ENCODE peak calls at places on chromosomes 16 and 17, in six cellular contexts. C, N, J, I, U and G are unnamed samples.

GRCh38 chr16:12098429-12099310 is 122.1 kb downstream of the SNX29 start:
- DNase-seq in N (no peak), I (no peak), J (no peak), U (no peak), C (no peak), G (no peak)

GRCh38 chr17:44095647-44096496 is 25.3 kb downstream of the G6PC3 start:
- DNase-seq in I (peak; percentile 72), U (no peak), C (peak; percentile 75), N (peak; percentile 88), J (no peak), G (no peak)

GRCh38 chr16:60414617-60415016 is 1621.6 kb downstream of the CDH8 start:
- DNase-seq in I (no peak), N (no peak), J (no peak), U (no peak), C (no peak), G (no peak)

GRCh38 chr17:79306688-79307323 is 232.2 kb downstream of the ENGASE start:
- DNase-seq in N (peak; percentile 57), U (no peak), I (no peak), J (no peak), C (no peak), G (no peak)

GRCh38 chr17:30677550-30678254 is 146.8 kb downstream of the CRLF3 start:
- DNase-seq in J (no peak), U (no peak), N (no peak), C (no peak), I (no peak), G (no peak)

GRCh38 chr16:77780378-77780837 is 8.0 kb upstream of the VAT1L start:
- DNase-seq in U (no peak), J (no peak), N (no peak), I (no peak), C (no peak), G (no peak)

GRCh38 chr17:75691371-75692290 is 24.5 kb downstream of the SAP30BP start:
- DNase-seq in U (no peak), J (peak; percentile 60), N (peak; percentile 53), C (no peak), I (peak; percentile 50), G (no peak)

GRCh38 chr16:66954097-66954659 is 6.9 kb upstream of the CES3 start:
- DNase-seq in U (peak; percentile 56), J (peak; percentile 85), I (peak; percentile 42), N (peak; percentile 86), C (peak; percentile 84), G (peak; percentile 51)

GRCh38 chr17:35841505-35841904 is 27.2 kb downstream of the HEATR9 start:
- DNase-seq in I (no peak), J (no peak), U (no peak), N (no peak), C (no peak), G (no peak)

GRCh38 chr17:32136856-32137255 is 5.4 kb upstream of the RHOT1 start:
- DNase-seq in N (no peak), U (no peak), C (no peak), I (no peak), J (peak; percentile 62), G (no peak)